ENCODE peak calls at places on chromosome X, in six cellular contexts. R is pons; N is activated CD4-positive, alpha-beta T cell treated with anti-CD3 and anti-CD28 coated beads, Interleukin-2, amount 50 U/mL, for 24 hours; A is mammary epithelial cell; W is CD8-positive, alpha-beta T cell; M is immature natural killer cell. Z is an unnamed sample.

GRCh38 chrX:151723156-151723760 is 7.4 kb downstream of the FATE1 start:
- DNase-seq in R (no peak), M (no peak), W (no peak), N (no peak), A (no peak), Z (no peak)

GRCh38 chrX:32842053-32842452 is 369.3 kb downstream of the DMD start:
- DNase-seq in A (no peak), M (no peak), R (peak; percentile 15), W (no peak), N (no peak), Z (no peak)

GRCh38 chrX:74262472-74263209 is 41.3 kb upstream of the ZCCHC13 start:
- DNase-seq in A (no peak), N (no peak), M (no peak), W (no peak), R (no peak), Z (peak; percentile 10)

GRCh38 chrX:68387786-68388185 is 45.5 kb downstream of the OPHN1 start:
- DNase-seq in N (no peak), A (no peak), R (no peak), W (no peak), M (no peak), Z (no peak)

GRCh38 chrX:1535241-1536041 is 1.5 kb downstream of the P2RY8 start:
- DNase-seq in A (no peak), R (peak; percentile 37), M (peak; percentile 48), N (peak; percentile 26), W (peak; percentile 46), Z (no peak)

GRCh38 chrX:44343412-44343942 is at the start of gene EFHC2:
- DNase-seq in M (peak; percentile 77), W (peak; percentile 62), N (no peak), R (no peak), A (no peak), Z (no peak)

GRCh38 chrX:44330227-44330626 is 13.2 kb downstream of the EFHC2 start:
- DNase-seq in R (no peak), M (no peak), A (no peak), W (no peak), N (no peak), Z (no peak)

GRCh38 chrX:48083212-48083611 is 11.8 kb upstream of the ZNF630 start:
- DNase-seq in N (peak; percentile 4), W (peak; percentile 39), R (peak; percentile 43), A (peak; percentile 35), M (peak; percentile 28), Z (peak; percentile 62)

GRCh38 chrX:74613350-74614192 is 853 bp downstream of the RLIM start:
- DNase-seq in R (peak; percentile 14), N (no peak), A (peak; percentile 24), M (no peak), W (no peak), Z (peak; percentile 31)

GRCh38 chrX:53605004-53605403 is 81.5 kb downstream of the HUWE1 start:
- DNase-seq in A (peak; percentile 12), R (peak; percentile 10), N (no peak), W (no peak), M (no peak), Z (no peak)

GRCh38 chrX:36957425-36958328 is 50.5 kb upstream of the FAM47C start:
- DNase-seq in R (no peak), W (no peak), N (no peak), A (no peak), M (no peak), Z (peak; percentile 39)

GRCh38 chrX:101257448-101258259 is 33.5 kb downstream of the TAF7L start:
- DNase-seq in M (no peak), R (no peak), N (no peak), A (no peak), W (no peak), Z (no peak)

GRCh38 chrX:117376460-117376859 is 740.1 kb downstream of the KLHL13 start:
- DNase-seq in M (no peak), W (no peak), N (no peak), A (peak; percentile 20), R (no peak), Z (no peak)

GRCh38 chrX:153818571-153819397 is 11.6 kb downstream of the PDZD4 start:
- DNase-seq in A (no peak), M (peak; percentile 81), R (no peak), N (no peak), W (peak; percentile 50), Z (peak; percentile 61)

GRCh38 chrX:108699368-108699767 is 37.0 kb downstream of the IRS4 start:
- DNase-seq in N (no peak), A (peak; percentile 19), R (peak; percentile 62), M (no peak), W (no peak), Z (peak; percentile 56)

GRCh38 chrX:24204958-24205357 is 55.4 kb downstream of the ZFX start:
- DNase-seq in M (no peak), N (no peak), A (no peak), R (no peak), W (no peak), Z (no peak)

GRCh38 chrX:150364347-150365050 is 1.4 kb downstream of the MAMLD1 start:
- DNase-seq in W (peak; percentile 14), M (peak; percentile 18), A (peak; percentile 39), R (no peak), N (no peak), Z (peak; percentile 30)

GRCh38 chrX:39201305-39201990 is 400.2 kb downstream of the MID1IP1 start:
- DNase-seq in N (no peak), M (no peak), A (peak; percentile 53), R (no peak), W (no peak), Z (no peak)

GRCh38 chrX:150363561-150364346 is 637 bp downstream of the MAMLD1 start:
- DNase-seq in A (peak; percentile 45), M (peak; percentile 5), W (no peak), R (no peak), N (no peak), Z (peak; percentile 64)

GRCh38 chrX:64642482-64642881 is 247.2 kb upstream of the MTMR8 start:
- DNase-seq in M (no peak), N (no peak), R (no peak), W (no peak), A (no peak), Z (no peak)

GRCh38 chrX:39491548-39492297 is 606.0 kb downstream of the BCOR start:
- DNase-seq in R (peak; percentile 8), N (peak; percentile 4), W (peak; percentile 45), M (peak; percentile 32), A (no peak), Z (no peak)

GRCh38 chrX:34656842-34657780 is at the start of gene TMEM47:
- DNase-seq in W (no peak), A (peak; percentile 69), N (no peak), M (no peak), R (peak; percentile 45), Z (peak; percentile 84)

GRCh38 chrX:39418936-39419659 is 617.8 kb downstream of the MID1IP1 start:
- DNase-seq in W (no peak), R (peak; percentile 8), A (no peak), N (no peak), M (no peak), Z (peak; percentile 15)

GRCh38 chrX:1421433-1422134 is 29.7 kb upstream of the SLC25A6 start:
- DNase-seq in R (no peak), N (no peak), A (no peak), M (no peak), W (no peak), Z (no peak)

GRCh38 chrX:64580605-64581004 is 185.4 kb upstream of the MTMR8 start:
- DNase-seq in M (no peak), R (no peak), A (no peak), W (no peak), N (no peak), Z (no peak)

GRCh38 chrX:24493740-24494543 is 28.9 kb downstream of the PDK3 start:
- DNase-seq in R (no peak), W (no peak), A (no peak), N (no peak), M (no peak), Z (no peak)

GRCh38 chrX:151889451-151889850 is 23.2 kb upstream of the MAGEA4 start:
- DNase-seq in M (no peak), R (no peak), N (no peak), W (no peak), A (no peak), Z (no peak)

GRCh38 chrX:10971176-10971575 is 140.0 kb upstream of the HCCS start:
- DNase-seq in W (no peak), A (no peak), N (no peak), R (no peak), M (no peak), Z (peak; percentile 76)

GRCh38 chrX:111041018-111041462 is 55.0 kb upstream of the PAK3 start:
- DNase-seq in M (peak; percentile 1), N (no peak), R (no peak), A (peak; percentile 89), W (no peak), Z (peak; percentile 44)

GRCh38 chrX:97790850-97791249 is 907.1 kb downstream of the RPA4 start:
- DNase-seq in N (no peak), W (no peak), M (peak; percentile 10), R (no peak), A (no peak), Z (no peak)

GRCh38 chrX:145727476-145727875 is 90.2 kb upstream of the SLITRK2 start:
- DNase-seq in N (no peak), A (no peak), W (no peak), R (peak; percentile 91), M (no peak), Z (no peak)

GRCh38 chrX:132025085-132025484 is 2.0 kb downstream of the STK26 start:
- DNase-seq in R (no peak), W (no peak), N (no peak), M (no peak), A (no peak), Z (peak; percentile 49)

GRCh38 chrX:44693255-44693654 is 150.6 kb upstream of the DUSP21 start:
- DNase-seq in M (no peak), R (no peak), W (no peak), A (no peak), N (no peak), Z (no peak)

GRCh38 chrX:150525061-150525919 is 43.1 kb upstream of the MTM1 start:
- DNase-seq in A (no peak), N (no peak), R (peak; percentile 82), M (no peak), W (no peak), Z (no peak)

GRCh38 chrX:115372026-115372610 is 82.6 kb downstream of the LUZP4 start:
- DNase-seq in A (peak; percentile 44), N (no peak), W (no peak), M (no peak), R (no peak), Z (peak; percentile 40)

GRCh38 chrX:68827256-68827655 is 1.6 kb upstream of the EFNB1 start:
- DNase-seq in R (no peak), M (no peak), N (no peak), W (no peak), A (no peak), Z (no peak)

GRCh38 chrX:31209005-31209612 is 137.3 kb upstream of the FTHL17 start:
- DNase-seq in N (no peak), W (no peak), A (peak; percentile 44), R (no peak), M (no peak), Z (peak; percentile 33)